ENCODE peak calls at places on chromosomes 5 and 9, in eight cellular contexts. E is suprapubic skin, P is HL-60, H is K562, W is GM12891, F is spleen, I is H1, N is transverse colon. G is an unnamed sample.

GRCh38 chr5:60248900-60249299 is 355.4 kb upstream of the PDE4D start:
- DNase-seq in H (no peak), E (no peak), I (no peak), P (peak), N (no peak), W (peak), F (no peak), G (no peak)

GRCh38 chr5:73918791-73919221 is 292.8 kb downstream of the ARHGEF28 start:
- DNase-seq in N (no peak), P (no peak), H (no peak), E (no peak), I (no peak), F (no peak), W (no peak), G (no peak)

GRCh38 chr5:88058625-88059024 is 210.0 kb downstream of the TMEM161B start:
- DNase-seq in P (no peak), N (no peak), E (no peak), F (no peak), W (no peak), H (no peak), I (no peak), G (no peak)

GRCh38 chr5:94849821-94850736 is 231.6 kb downstream of the SLF1 start:
- DNase-seq in W (peak), I (no peak), P (no peak), F (no peak), H (peak), N (no peak), E (no peak), G (no peak)

GRCh38 chr5:102115736-102116135 is 180.3 kb downstream of the SLCO4C1 start:
- DNase-seq in P (no peak), I (no peak), F (no peak), N (no peak), H (no peak), W (no peak), E (no peak), G (no peak)

GRCh38 chr9:96501981-96502833 is 52.2 kb downstream of the HABP4 start:
- DNase-seq in I (no peak), E (no peak), P (no peak), N (no peak), F (no peak), H (no peak), W (no peak), G (no peak)

GRCh38 chr5:19608434-19608833 is 379.6 kb downstream of the CDH18 start:
- DNase-seq in I (no peak), E (no peak), P (no peak), H (no peak), F (no peak), W (no peak), N (no peak), G (no peak)

GRCh38 chr5:42894057-42894456 is 82.4 kb upstream of the SELENOP start:
- DNase-seq in F (no peak), I (peak), H (no peak), W (no peak), N (no peak), E (no peak), P (no peak), G (no peak)

GRCh38 chr5:44875661-44876250 is 67.0 kb downstream of the MRPS30 start:
- DNase-seq in F (no peak), H (no peak), E (no peak), P (no peak), I (no peak), W (peak), N (no peak), G (no peak)

GRCh38 chr9:133606722-133607053 is 2.5 kb downstream of the FAM163B start:
- DNase-seq in W (no peak), P (no peak), E (no peak), H (no peak), I (no peak), F (no peak), N (no peak), G (no peak)

GRCh38 chr9:10265102-10265708 is 347.6 kb downstream of the PTPRD start:
- DNase-seq in W (no peak), E (no peak), I (no peak), P (no peak), H (no peak), N (no peak), F (no peak), G (no peak)

GRCh38 chr5:177006265-177006972 is at the start of gene UIMC1:
- DNase-seq in F (peak), I (peak), W (peak), H (peak), P (peak), N (peak), E (peak), G (peak)

GRCh38 chr5:78293856-78294249 is 645 bp downstream of the AP3B1 start:
- DNase-seq in E (no peak), P (no peak), F (no peak), H (no peak), I (no peak), N (no peak), W (no peak), G (no peak)

GRCh38 chr9:95095619-95096355 is 221.7 kb downstream of the FANCC start:
- DNase-seq in H (no peak), F (no peak), W (no peak), E (no peak), P (no peak), I (no peak), N (no peak), G (no peak)

GRCh38 chr9:99491408-99492259 is 269.6 kb downstream of the SEC61B start:
- DNase-seq in H (no peak), N (no peak), P (no peak), I (no peak), F (no peak), E (no peak), W (no peak), G (no peak)

GRCh38 chr5:95895771-95896170 is 65.9 kb downstream of the ELL2 start:
- DNase-seq in N (no peak), E (no peak), P (no peak), I (peak), W (no peak), F (no peak), H (no peak), G (no peak)

GRCh38 chr5:154993461-154993860 is 20.1 kb upstream of the KIF4B start:
- DNase-seq in H (no peak), F (no peak), N (no peak), I (no peak), W (no peak), P (no peak), E (no peak), G (no peak)
- TF ChIP-seq POLR2AphosphoS5 in H (no peak), F (no peak), N (no peak), I (no peak), W (no peak), P (no peak), E (no peak), G (no peak)

GRCh38 chr5:68730220-68731010 is 363.4 kb upstream of the SLC30A5 start:
- DNase-seq in W (no peak), P (no peak), I (no peak), E (no peak), N (no peak), F (no peak), H (no peak), G (no peak)
- TF ChIP-seq POLR2AphosphoS5 in W (no peak), P (no peak), I (no peak), E (no peak), N (no peak), F (no peak), H (no peak), G (no peak)

GRCh38 chr5:12658871-12659446 is 754.7 kb upstream of the CTNND2 start:
- DNase-seq in E (no peak), W (no peak), N (no peak), I (no peak), P (no peak), F (no peak), H (no peak), G (no peak)

GRCh38 chr5:12659675-12660074 is 755.4 kb upstream of the CTNND2 start:
- DNase-seq in E (no peak), H (no peak), N (no peak), F (no peak), W (no peak), P (no peak), I (no peak), G (no peak)

DNA sequence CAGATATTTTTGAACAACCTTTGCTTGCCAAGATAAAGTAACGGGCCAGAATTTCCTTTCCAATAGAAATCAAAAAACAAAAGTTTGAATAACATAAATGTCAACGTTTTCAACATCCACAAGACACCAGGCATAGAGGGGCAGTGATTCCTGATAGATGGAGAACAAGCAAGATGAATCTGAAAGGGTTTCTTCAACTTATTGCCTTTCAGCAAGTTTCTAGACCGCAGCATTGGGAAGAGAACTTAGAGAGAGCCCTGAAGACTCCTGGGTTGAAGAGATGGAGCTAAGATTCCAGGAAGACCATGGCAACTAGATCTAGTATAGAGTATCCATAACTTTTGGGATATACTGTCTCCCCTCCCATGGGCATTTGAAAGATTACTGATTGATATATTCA is 751.4 kb upstream of the CTNND2 start:
- DNase-seq in N (no peak), E (no peak), P (no peak), F (no peak), I (no peak), W (no peak), H (no peak), G (no peak)
- TF ChIP-seq POLR2AphosphoS5 in N (no peak), E (no peak), P (no peak), F (no peak), I (peak), W (no peak), H (no peak), G (no peak)

DNA sequence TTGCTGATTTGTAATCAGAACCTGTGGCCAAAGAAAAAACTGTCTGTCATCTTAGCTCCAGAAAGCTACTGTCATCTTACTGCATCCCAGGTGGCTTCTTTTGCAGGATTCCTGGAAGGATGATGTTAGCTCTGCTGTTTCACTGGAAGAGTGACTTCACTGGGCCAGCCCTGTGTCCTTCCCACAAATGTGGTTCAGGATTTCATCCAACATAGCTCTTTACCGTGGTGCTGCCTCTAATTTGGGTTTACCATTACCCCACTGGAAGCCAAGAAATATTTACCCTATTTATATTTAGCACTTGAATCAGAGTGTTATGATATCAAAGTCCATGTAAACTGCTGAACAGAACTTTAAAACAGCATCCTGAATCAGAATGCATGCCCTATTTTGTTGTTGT is 501.0 kb downstream of the GADD45G start:
- DNase-seq in W (no peak), H (no peak), P (no peak), F (no peak), I (no peak), N (no peak), E (no peak), G (no peak)
- TF ChIP-seq POLR2AphosphoS5 in W (no peak), H (no peak), P (no peak), F (no peak), I (no peak), N (no peak), E (no peak), G (no peak)

GRCh38 chr5:97149689-97150088 is 7.3 kb upstream of the LIX1 start:
- DNase-seq in W (no peak), I (no peak), E (no peak), P (no peak), H (no peak), F (no peak), N (no peak), G (no peak)
- TF ChIP-seq POLR2AphosphoS5 in W (no peak), I (no peak), E (no peak), P (no peak), H (no peak), F (no peak), N (no peak), G (no peak)

GRCh38 chr5:145587308-145588071 is 247.7 kb downstream of the PRELID2 start:
- DNase-seq in N (no peak), F (no peak), W (no peak), I (no peak), P (no peak), E (no peak), H (no peak), G (no peak)
- TF ChIP-seq POLR2AphosphoS5 in N (no peak), F (no peak), W (no peak), I (no peak), P (no peak), E (no peak), H (no peak), G (no peak)

DNA sequence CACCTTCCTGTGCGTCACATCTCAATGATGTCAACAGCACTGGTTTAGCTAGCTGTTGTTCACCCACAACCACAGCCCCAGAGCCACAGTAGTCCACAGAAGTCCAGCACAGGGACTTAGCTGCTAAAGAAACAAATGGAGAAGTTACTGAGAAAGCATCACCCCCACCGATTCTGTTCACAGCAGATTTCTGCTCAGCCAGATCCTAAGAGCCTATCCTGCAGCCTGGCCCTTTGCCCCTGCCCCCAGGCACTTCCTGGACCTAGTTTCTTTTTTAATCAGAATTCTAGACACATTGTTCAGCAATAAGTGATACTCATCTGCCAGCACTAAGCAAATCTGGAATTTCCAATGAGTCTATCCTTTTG is 7.4 kb downstream of the B4GALT1 start:
- DNase-seq in F (peak), N (peak), P (no peak), W (no peak), I (no peak), H (no peak), E (no peak), G (no peak)
- TF ChIP-seq POLR2AphosphoS5 in F (peak), N (no peak), P (no peak), W (peak), I (no peak), H (no peak), E (no peak), G (no peak)

GRCh38 chr5:150642567-150642927 is 2.1 kb downstream of the SYNPO start:
- DNase-seq in N (peak), W (no peak), H (no peak), I (no peak), F (peak), P (no peak), E (no peak), G (peak)
- TF ChIP-seq POLR2AphosphoS5 in N (peak), W (no peak), H (no peak), I (no peak), F (peak), P (no peak), E (no peak), G (no peak)